ENCODE peak calls at places on chromosome 15, in five cellular contexts. Z, S, J, M and Y are unnamed samples. For H3K9me3, the result is how much of the 10 kb centered on the place peaks cover.

GRCh38 chr15:47987908-47988532 is 132.8 kb upstream of the SLC24A5 start:
- DNase-seq in M (peak), S (no peak), Z (peak), J (no peak), Y (peak)

GRCh38 chr15:78364233-78364632 is 24.1 kb downstream of the CRABP1 start:
- DNase-seq in M (no peak), J (no peak), S (no peak), Z (no peak), Y (no peak)

GRCh38 chr15:67290319-67290718 is 35.7 kb downstream of the IQCH start:
- DNase-seq in Z (no peak), S (no peak), M (no peak), J (no peak), Y (no peak)

GRCh38 chr15:68078365-68078764 is 24.2 kb downstream of the PIAS1 start:
- DNase-seq in Z (no peak), J (no peak), S (no peak), M (no peak), Y (no peak)

GRCh38 chr15:38004218-38004848 is 69.9 kb downstream of the TMCO5A start:
- DNase-seq in S (no peak), M (no peak), J (no peak), Z (no peak), Y (no peak)

GRCh38 chr15:70528816-70529215 is 234.5 kb downstream of the UACA start:
- DNase-seq in J (no peak), M (no peak), S (no peak), Z (no peak), Y (no peak)

GRCh38 chr15:87496109-87496508 is 760.4 kb downstream of the NTRK3 start:
- DNase-seq in S (no peak), M (no peak), J (no peak), Z (no peak), Y (no peak)

GRCh38 chr15:22239806-22240180 is 159.5 kb downstream of the OR4M2 start:
- DNase-seq in M (no peak), J (no peak), S (no peak), Z (no peak), Y (no peak)

GRCh38 chr15:42274693-42274971 is 1.4 kb upstream of the TMEM87A start:
- DNase-seq in S (no peak), J (no peak), Z (no peak), M (no peak), Y (no peak)

GRCh38 chr15:50247819-50248650 is 17.5 kb downstream of the HDC start:
- DNase-seq in J (no peak), S (no peak), Z (no peak), M (peak), Y (no peak)

GRCh38 chr15:101641894-101642293 is 10.3 kb downstream of the TM2D3 start:
- DNase-seq in M (peak), Z (no peak), J (no peak), S (no peak), Y (no peak)

GRCh38 chr15:68553594-68553993 is 25.2 kb upstream of the CORO2B start:
- DNase-seq in S (peak), Z (no peak), M (no peak), J (no peak), Y (no peak)

GRCh38 chr15:40049076-40049475 is 10.1 kb upstream of the SRP14 start:
- DNase-seq in S (no peak), J (no peak), Z (no peak), M (no peak), Y (no peak)

GRCh38 chr15:65887565-65887964 is 18.3 kb downstream of the RAB11A start:
- DNase-seq in J (no peak), Z (no peak), S (no peak), M (no peak), Y (no peak)

GRCh38 chr15:37893309-37893708 is 41.1 kb upstream of the TMCO5A start:
- DNase-seq in M (no peak), S (no peak), J (no peak), Z (no peak), Y (no peak)

GRCh38 chr15:89492111-89492641 is 4.2 kb downstream of the RHCG start:
- DNase-seq in J (peak), S (peak), M (no peak), Z (no peak), Y (no peak)

GRCh38 chr15:66483131-66483566 is 14.4 kb downstream of the SNAPC5 start:
- DNase-seq in J (no peak), M (peak), S (no peak), Z (peak), Y (no peak)

GRCh38 chr15:70625438-70625837 is 137.9 kb downstream of the UACA start:
- DNase-seq in Z (no peak), J (no peak), S (no peak), M (no peak), Y (no peak)

GRCh38 chr15:66617137-66618090 is 51.6 kb upstream of the LCTL start:
- DNase-seq in S (no peak), J (no peak), M (peak), Z (peak), Y (no peak)

GRCh38 chr15:44710236-44711088 is 661 bp downstream of the PATL2 start:
- DNase-seq in S (no peak), J (no peak), Z (peak), M (peak), Y (no peak)

GRCh38 chr15:70429323-70429722 is 331.6 kb upstream of the TLE3 start:
- DNase-seq in Z (no peak), M (no peak), S (no peak), J (no peak), Y (no peak)

GRCh38 chr15:85495542-85495941 is 115.1 kb downstream of the AKAP13 start:
- DNase-seq in S (no peak), J (no peak), M (no peak), Z (no peak), Y (no peak)
- H2BK15ac ChIP-seq in S (no peak), J (no peak), M (no peak), Z (no peak), Y (no peak)

GRCh38 chr15:58699769-58700168 is 49.7 kb downstream of the ADAM10 start:
- DNase-seq in Z (no peak), M (no peak), S (no peak), J (no peak), Y (no peak)

GRCh38 chr15:58698887-58699641 is 50.4 kb downstream of the ADAM10 start:
- DNase-seq in M (peak), S (no peak), Z (peak), J (no peak), Y (no peak)

GRCh38 chr15:58702233-58702632 is 47.3 kb downstream of the ADAM10 start:
- DNase-seq in J (no peak), M (no peak), S (no peak), Z (no peak), Y (no peak)

GRCh38 chr15:58703610-58704009 is 45.9 kb downstream of the ADAM10 start:
- DNase-seq in M (no peak), Z (no peak), J (no peak), S (no peak), Y (no peak)

GRCh38 chr15:58701376-58701775 is 48.1 kb downstream of the ADAM10 start:
- DNase-seq in Z (no peak), J (no peak), M (peak), S (no peak), Y (no peak)
- H3K9me3 ChIP-seq in Z (under half), J (under half), M (under half), S (under half), Y (under half)

GRCh38 chr15:73753250-73754130 is at the start of gene INSYN1:
- DNase-seq in S (peak), Z (no peak), J (peak), M (peak), Y (no peak)
- H3K4ac ChIP-seq in S (no peak), Z (no peak), J (no peak), M (no peak), Y (no peak)

DNA sequence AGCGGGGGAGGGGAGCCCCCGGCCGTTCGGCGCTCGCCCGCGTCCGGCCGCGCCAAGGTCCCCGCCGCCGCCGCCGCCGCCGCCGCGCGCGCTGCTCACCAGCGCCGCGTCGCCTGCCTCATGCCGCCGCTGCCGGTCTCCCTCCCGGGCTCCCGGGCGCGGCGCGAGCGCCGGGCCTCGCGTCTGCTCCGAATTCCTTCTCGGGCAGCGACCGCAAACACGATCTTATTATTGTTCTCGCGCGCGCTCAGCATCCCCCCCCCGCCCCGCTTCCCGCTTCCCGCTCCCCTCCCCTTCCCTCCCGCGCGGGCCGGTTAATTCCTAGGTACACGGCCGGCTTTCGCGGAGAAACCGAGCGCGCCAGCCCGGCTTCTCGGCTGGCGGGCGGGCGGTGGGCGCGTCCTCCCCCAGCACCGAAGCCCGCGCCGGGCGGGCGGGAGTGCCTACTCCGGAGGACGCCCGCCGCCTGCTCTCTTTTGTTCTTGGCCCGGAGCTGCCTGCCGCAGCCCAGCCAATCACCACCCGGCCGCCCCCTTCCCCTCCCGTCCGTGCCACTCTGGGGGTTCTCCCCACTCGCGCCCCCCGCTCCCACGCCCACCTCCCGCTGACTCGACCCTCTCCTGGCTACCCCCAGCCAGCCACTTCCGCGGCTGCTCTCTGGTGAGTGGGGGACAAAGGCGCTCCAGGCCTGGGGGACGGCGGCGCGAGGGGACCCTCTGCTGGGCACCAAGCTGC is at the start of gene HDGFL3:
- DNase-seq in S (peak), M (peak), J (peak), Z (peak), Y (peak)
- H2BK15ac ChIP-seq in S (no peak), M (peak), J (no peak), Z (peak), Y (peak)